ENCODE peak calls at places on chromosomes 7 and 10, in nine cellular contexts. E is gastrocnemius medialis, L is AG04450, T is breast epithelium, U is endodermal cell, F is fibroblast of the aortic adventitia, W is stomach, K is heart right ventricle, V is spleen. Y is an unnamed sample.

GRCh38 chr7:100897111-100897608 is 1.5 kb upstream of the ACHE start:
- DNase-seq in E (no peak), V (peak), K (peak), T (no peak), L (no peak), U (peak), W (peak), F (no peak), Y (no peak)

GRCh38 chr10:99658622-99659030 is 683 bp upstream of the ENTPD7 start:
- DNase-seq in L (no peak), E (no peak), K (peak), F (peak), T (no peak), V (peak), U (peak), W (peak), Y (peak)

GRCh38 chr7:130490888-130491771 is 755 bp upstream of the MEST start:
- DNase-seq in T (no peak), K (peak), L (no peak), W (peak), U (peak), E (no peak), F (peak), V (peak), Y (peak)

GRCh38 chr7:19899517-19899916 is 126.1 kb upstream of the TMEM196 start:
- DNase-seq in T (no peak), W (no peak), U (no peak), K (no peak), E (no peak), F (peak), V (no peak), L (no peak), Y (peak)

GRCh38 chr7:141742229-141742628 is 4.1 kb downstream of the SSBP1 start:
- DNase-seq in W (no peak), T (no peak), V (no peak), K (no peak), E (no peak), U (no peak), L (no peak), F (no peak), Y (no peak)

GRCh38 chr10:17737021-17737965 is 14.7 kb upstream of the TMEM236 start:
- DNase-seq in T (no peak), L (peak), U (no peak), E (peak), V (no peak), K (peak), F (peak), W (peak), Y (peak)

GRCh38 chr7:155237297-155237696 is 60.4 kb upstream of the INSIG1 start:
- DNase-seq in L (no peak), E (no peak), V (peak), T (no peak), F (no peak), W (no peak), U (no peak), K (no peak), Y (no peak)

GRCh38 chr7:29920491-29920890 is 69.1 kb downstream of the SCRN1 start:
- DNase-seq in V (no peak), W (no peak), K (no peak), L (no peak), F (no peak), T (no peak), E (no peak), U (no peak), Y (no peak)

GRCh38 chr7:18541189-18541870 is 45.8 kb downstream of the HDAC9 start:
- DNase-seq in V (no peak), E (peak), F (peak), U (no peak), W (peak), K (peak), T (no peak), L (no peak), Y (peak)

DNA sequence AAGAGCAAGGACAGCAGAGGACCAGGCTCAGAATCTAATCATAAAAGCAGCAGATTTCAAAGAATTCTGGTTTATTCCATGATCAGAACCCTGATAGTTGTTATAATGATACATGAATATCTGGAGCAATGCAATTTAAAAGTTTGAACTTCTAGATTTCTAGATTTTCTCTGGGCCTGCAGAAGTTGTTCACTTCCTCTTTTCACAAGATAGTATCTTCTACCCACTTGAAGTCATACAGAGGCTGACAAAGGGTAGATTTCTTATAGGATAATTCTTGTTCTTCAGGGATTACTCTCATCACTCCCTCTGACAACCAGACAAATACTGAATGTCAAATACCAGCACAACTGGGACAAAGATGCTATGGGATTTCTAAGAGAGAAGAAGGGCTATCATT is 320.0 kb upstream of the ETV1 start:
- DNase-seq in K (no peak), V (no peak), F (no peak), E (no peak), W (no peak), L (no peak), T (no peak), U (no peak), Y (no peak)
- TF ChIP-seq CTCF in K (no peak), V (no peak), F (no peak), E (no peak), W (no peak), L (no peak), T (no peak), U (no peak), Y (no peak)

DNA sequence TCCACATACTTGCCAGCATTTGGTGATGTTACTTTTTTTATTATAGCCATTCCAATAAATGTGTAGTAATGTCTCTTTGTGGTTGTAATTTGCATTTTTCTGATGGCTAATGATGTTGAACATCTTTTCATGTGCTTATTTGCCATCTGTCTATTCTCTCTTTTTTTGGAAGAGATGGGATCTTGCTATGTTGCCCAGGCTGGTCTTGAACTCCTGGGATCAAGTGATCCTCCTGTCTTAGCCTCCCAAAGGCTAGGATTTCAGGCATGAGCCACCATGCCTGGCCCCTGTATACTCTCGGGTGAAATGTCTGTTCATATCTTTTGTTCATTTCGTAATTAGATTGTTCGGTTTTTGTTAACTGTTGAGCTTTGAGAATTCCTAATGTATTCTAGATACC is 3.4 kb downstream of the OGDH start:
- DNase-seq in T (no peak), L (no peak), W (no peak), E (no peak), K (no peak), U (no peak), V (no peak), F (no peak), Y (no peak)
- H3K4me3 ChIP-seq in T (no peak), L (no peak), W (no peak), E (no peak), K (no peak), U (no peak), V (no peak), F (no peak), Y (no peak)

GRCh38 chr10:93745411-93746065 is 12.2 kb upstream of the LGI1 start:
- DNase-seq in V (no peak), K (no peak), F (peak), W (no peak), E (no peak), L (no peak), U (peak), T (no peak), Y (peak)

GRCh38 chr10:93742633-93743349 is 14.9 kb upstream of the LGI1 start:
- DNase-seq in F (no peak), W (no peak), E (no peak), K (no peak), T (no peak), L (no peak), U (no peak), V (no peak), Y (no peak)

GRCh38 chr10:93751074-93751572 is 6.6 kb upstream of the LGI1 start:
- DNase-seq in L (no peak), F (no peak), U (peak), K (no peak), W (no peak), V (no peak), T (no peak), E (no peak), Y (no peak)

GRCh38 chr10:93749218-93749799 is 8.4 kb upstream of the LGI1 start:
- DNase-seq in L (no peak), K (no peak), F (peak), T (no peak), E (no peak), V (no peak), W (no peak), U (peak), Y (no peak)

GRCh38 chr10:93746844-93747284 is 10.9 kb upstream of the LGI1 start:
- DNase-seq in U (peak), W (no peak), V (no peak), F (peak), K (no peak), T (no peak), L (peak), E (no peak), Y (peak)
- TF ChIP-seq CTCF in U (peak), W (no peak), V (no peak), F (peak), K (no peak), T (no peak), L (peak), E (no peak), Y (no peak)

DNA sequence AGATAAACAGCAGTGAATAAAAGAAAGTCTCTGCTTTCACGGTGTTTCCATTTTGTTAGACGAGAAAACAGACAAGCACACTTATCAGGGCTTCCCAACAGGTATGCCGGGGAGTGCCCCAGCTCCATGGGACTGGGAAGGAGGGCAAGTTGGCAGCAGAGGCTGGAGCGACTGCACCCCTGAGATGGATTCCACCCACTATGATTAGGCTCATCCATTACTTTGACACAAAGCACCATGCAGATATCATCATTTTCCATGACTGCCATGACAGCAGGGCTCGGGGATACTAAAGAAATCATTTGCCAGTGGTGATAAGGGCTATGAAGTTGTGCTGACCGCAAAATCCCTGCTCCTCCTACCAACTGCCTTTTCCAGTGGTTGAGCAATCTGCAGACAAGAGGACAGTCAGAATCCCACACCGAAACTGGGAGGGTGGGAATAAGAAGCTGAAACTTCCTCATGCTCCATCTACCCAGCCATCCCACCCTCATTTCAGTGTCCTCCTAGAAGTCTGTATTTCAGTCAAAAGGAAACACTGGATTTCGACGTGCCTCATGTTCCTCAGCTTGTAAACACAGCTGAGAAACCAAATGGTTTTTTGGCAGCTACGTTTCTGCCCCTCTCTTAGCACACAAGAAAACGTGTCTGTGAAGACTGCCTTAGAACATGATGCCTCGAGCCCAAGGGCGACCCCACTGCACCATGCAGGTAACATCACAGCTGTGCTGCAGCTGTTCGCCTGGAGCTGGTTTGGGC is 15.5 kb downstream of the CREB3L2 start:
- DNase-seq in L (no peak), V (no peak), K (no peak), T (no peak), U (no peak), W (peak), E (peak), F (peak), Y (peak)
- H3K4me3 ChIP-seq in L (peak), V (no peak), K (no peak), T (peak), U (no peak), W (no peak), E (no peak), F (peak), Y (no peak)

GRCh38 chr10:58335306-58336005 is 650 bp downstream of the UBE2D1 start:
- DNase-seq in U (peak), L (no peak), T (no peak), K (peak), V (no peak), F (peak), W (peak), E (peak), Y (peak)
- TF ChIP-seq CTCF in U (peak), L (no peak), T (no peak), K (no peak), V (no peak), F (no peak), W (no peak), E (no peak), Y (no peak)

GRCh38 chr10:87094373-87095240 is at the start of the genes GLUD1 and SHLD2:
- DNase-seq in K (peak), L (peak), W (peak), E (peak), V (peak), F (peak), U (peak), T (peak), Y (peak)

GRCh38 chr10:87092356-87092860 is 2.2 kb downstream of the GLUD1 start:
- DNase-seq in F (peak), V (no peak), T (no peak), E (no peak), U (no peak), L (no peak), K (no peak), W (no peak), Y (peak)

GRCh38 chr10:87090779-87091178 is 3.9 kb downstream of the GLUD1 start:
- DNase-seq in F (no peak), T (no peak), L (no peak), U (no peak), W (no peak), E (no peak), K (no peak), V (no peak), Y (peak)

GRCh38 chr10:87093461-87094372 is 926 bp downstream of the GLUD1 start:
- DNase-seq in F (peak), K (peak), W (peak), T (peak), V (peak), E (peak), L (no peak), U (peak), Y (peak)

DNA sequence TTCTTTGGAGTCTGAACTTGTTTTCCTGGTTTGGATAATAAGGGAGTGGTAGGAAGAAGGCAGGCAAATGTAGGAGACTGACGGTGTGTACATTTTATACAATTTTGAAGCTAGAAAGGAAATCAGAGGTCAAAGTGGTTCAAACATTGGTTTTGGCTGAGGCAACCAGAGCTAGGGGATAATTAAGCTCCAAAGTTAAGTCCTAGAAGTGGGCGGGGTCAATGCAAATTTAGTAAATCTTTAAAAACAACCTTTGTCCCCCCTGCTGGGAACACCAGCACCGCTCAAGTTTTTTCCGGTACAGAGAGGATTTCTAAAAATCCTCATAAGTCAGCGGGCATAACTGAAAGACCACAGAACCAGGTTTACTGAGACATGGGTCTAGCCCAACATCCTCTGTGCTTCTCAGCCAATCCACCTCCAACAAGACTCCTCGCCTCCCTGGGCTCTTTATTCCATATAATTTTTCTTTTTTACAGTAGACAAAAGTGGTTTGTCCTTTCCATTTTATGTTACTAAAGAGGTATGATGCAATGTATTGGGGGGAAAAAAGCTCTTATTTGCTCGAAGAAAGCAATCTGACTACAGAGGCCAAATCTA is 1.7 kb downstream of the GLUD1 start:
- DNase-seq in U (peak), E (no peak), F (no peak), K (no peak), W (no peak), T (no peak), V (no peak), L (no peak), Y (peak)
- H3K4me3 ChIP-seq in U (peak), E (peak), F (peak), K (peak), W (peak), T (peak), V (peak), L (peak), Y (peak)

Y was measured in fibroblast of pulmonary artery.